ENCODE peak calls at places on chromosomes 1 and 21, in six cellular contexts. M is epithelial cell of esophagus; Q is mesothelial cell of epicardium; H is chondrocyte; A is hepatocyte; W is activated CD8-positive, alpha-beta T cell treated with anti-CD3 and anti-CD28 coated beads for 36 hours. R is an unnamed sample.

GRCh38 chr1:29743264-29743663 is 506.9 kb downstream of the PTPRU start:
- DNase-seq in H (no peak), Q (no peak), A (no peak), M (no peak), W (no peak), R (no peak)

GRCh38 chr1:198523183-198523942 is 17.1 kb downstream of the ATP6V1G3 start:
- DNase-seq in W (peak), M (no peak), A (no peak), H (no peak), Q (no peak), R (no peak)

GRCh38 chr1:27447399-27447798 is 42.6 kb downstream of the WASF2 start:
- DNase-seq in W (no peak), Q (no peak), H (no peak), M (no peak), A (no peak), R (no peak)

GRCh38 chr21:27572681-27573080 is 605.8 kb upstream of the ADAMTS5 start:
- DNase-seq in H (no peak), A (no peak), Q (no peak), W (no peak), M (peak), R (no peak)

GRCh38 chr21:43347461-43347860 is 79.5 kb downstream of the SIK1 start:
- DNase-seq in H (no peak), W (no peak), A (no peak), M (no peak), Q (no peak), R (no peak)

GRCh38 chr1:30684881-30685795 is 38.2 kb downstream of the MATN1 start:
- DNase-seq in W (peak), H (peak), A (peak), M (no peak), Q (peak), R (no peak)

GRCh38 chr1:2314803-2315710 is 76.3 kb downstream of the MORN1 start:
- DNase-seq in Q (peak), H (no peak), A (peak), M (no peak), W (peak), R (no peak)

GRCh38 chr1:168157638-168158037 is 20.9 kb upstream of the GPR161 start:
- DNase-seq in Q (no peak), W (no peak), A (no peak), M (no peak), H (no peak), R (no peak)

GRCh38 chr1:208520700-208521099 is 276.5 kb upstream of the PLXNA2 start:
- DNase-seq in M (no peak), Q (no peak), H (no peak), A (no peak), W (no peak), R (peak)

GRCh38 chr1:206992815-206993214 is 22.6 kb upstream of the FCAMR start:
- DNase-seq in A (no peak), M (no peak), Q (no peak), H (no peak), W (no peak), R (no peak)

GRCh38 chr1:151166506-151166956 is 587 bp downstream of the SCNM1 start:
- DNase-seq in M (peak), A (peak), W (peak), H (no peak), Q (no peak), R (no peak)

GRCh38 chr1:188889166-188889565 is 1588.5 kb downstream of the BRINP3 start:
- DNase-seq in W (no peak), Q (no peak), H (no peak), M (no peak), A (no peak), R (no peak)

GRCh38 chr1:94039514-94039870 is 81.5 kb downstream of the ABCA4 start:
- DNase-seq in A (peak), W (peak), Q (peak), H (no peak), M (peak), R (no peak)

GRCh38 chr1:95247607-95248006 is 13.6 kb downstream of the RWDD3 start:
- DNase-seq in A (no peak), W (no peak), Q (no peak), H (no peak), M (no peak), R (no peak)

GRCh38 chr1:98674075-98674781 is 12.7 kb downstream of the SNX7 start:
- DNase-seq in Q (no peak), A (no peak), M (peak), W (no peak), H (no peak), R (no peak)

GRCh38 chr1:160537714-160538665 is 14.9 kb upstream of the SLAMF6 start:
- DNase-seq in W (no peak), Q (no peak), A (no peak), H (no peak), M (no peak), R (no peak)

GRCh38 chr1:8873001-8873400 is 5.5 kb downstream of the ENO1 start:
- DNase-seq in W (no peak), Q (no peak), A (no peak), H (no peak), M (no peak), R (no peak)

GRCh38 chr1:59125711-59126320 is 171.1 kb upstream of the FGGY start:
- DNase-seq in A (no peak), H (no peak), M (no peak), Q (no peak), W (peak), R (no peak)

DNA sequence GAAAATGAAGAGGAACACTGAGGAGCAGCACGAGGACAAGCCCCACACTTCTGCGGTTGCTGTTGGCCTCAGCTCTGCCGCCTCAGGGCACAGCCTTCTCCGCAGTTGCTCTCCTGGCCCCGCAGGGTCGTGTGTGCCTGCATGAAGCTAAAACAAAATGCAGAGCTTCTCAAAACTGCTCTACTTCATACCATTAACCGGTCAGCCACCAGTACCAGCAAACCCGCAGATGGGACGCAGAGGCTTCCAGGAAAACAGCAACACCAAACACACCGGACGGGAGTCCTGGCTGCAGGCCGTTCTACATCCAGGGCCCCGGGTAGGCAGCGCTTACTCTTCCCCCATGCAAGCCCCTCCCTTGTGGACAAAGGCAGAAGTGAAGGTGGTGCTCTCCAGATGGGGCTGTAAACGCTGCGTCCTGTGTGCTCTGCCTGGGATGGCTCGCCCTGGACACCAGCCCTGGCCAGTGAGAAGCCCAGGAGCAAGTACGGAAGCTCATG is 7.1 kb upstream of the C1orf159 start:
- DNase-seq in M (no peak), Q (no peak), H (peak), A (peak), W (no peak), R (no peak)
- TF ChIP-seq CTCF in M (no peak), Q (no peak), H (no peak), A (no peak), W (no peak), R (no peak)

GRCh38 chr1:21705303-21705980 is 36.3 kb upstream of the RAP1GAP start:
- DNase-seq in A (no peak), Q (no peak), M (no peak), W (no peak), H (no peak), R (no peak)

GRCh38 chr1:21706151-21706835 is 37.1 kb upstream of the RAP1GAP start:
- DNase-seq in Q (no peak), M (no peak), H (no peak), W (no peak), A (peak), R (no peak)

GRCh38 chr1:21704055-21704660 is 35.0 kb upstream of the RAP1GAP start:
- DNase-seq in H (no peak), M (no peak), Q (no peak), A (no peak), W (no peak), R (no peak)

GRCh38 chr1:21707086-21707840 is 38.1 kb upstream of the RAP1GAP start:
- DNase-seq in W (no peak), M (no peak), H (no peak), A (no peak), Q (no peak), R (no peak)

DNA sequence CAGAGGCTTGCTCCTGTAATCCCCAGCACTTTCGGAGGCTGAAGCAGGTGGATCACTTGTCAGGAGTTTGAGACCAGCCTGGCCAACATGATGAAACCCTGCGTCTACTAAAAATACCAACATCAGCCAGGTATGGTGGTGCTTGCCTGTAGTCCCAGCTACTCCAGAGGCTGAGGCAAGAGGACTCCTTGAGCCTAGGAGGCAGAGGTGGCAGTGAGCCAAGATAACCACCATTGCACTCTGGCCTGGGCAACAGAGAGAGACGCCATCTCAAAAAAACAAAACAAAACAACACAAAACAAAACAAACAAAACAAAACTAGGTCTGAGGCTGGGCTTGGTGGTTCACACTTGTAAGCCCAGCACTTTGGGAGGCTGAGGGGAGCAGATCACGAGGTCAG is 38.7 kb upstream of the RAP1GAP start:
- DNase-seq in W (no peak), H (no peak), A (no peak), Q (no peak), M (no peak), R (no peak)
- TF ChIP-seq CTCF in W (no peak), H (no peak), A (no peak), Q (no peak), M (no peak), R (no peak)

GRCh38 chr1:177926201-177926600 is 43.7 kb downstream of the SEC16B start:
- DNase-seq in Q (no peak), H (no peak), A (no peak), M (no peak), W (no peak), R (no peak)

GRCh38 chr1:177921590-177921989 is 48.3 kb downstream of the SEC16B start:
- DNase-seq in H (no peak), W (no peak), A (no peak), M (no peak), Q (no peak), R (no peak)

GRCh38 chr1:177922209-177922608 is 47.6 kb downstream of the SEC16B start:
- DNase-seq in H (no peak), W (no peak), M (no peak), A (no peak), Q (no peak), R (no peak)

GRCh38 chr1:177925006-177925405 is 44.9 kb downstream of the SEC16B start:
- DNase-seq in W (no peak), M (no peak), A (no peak), Q (no peak), H (no peak), R (no peak)

GRCh38 chr1:177923441-177923840 is 46.4 kb downstream of the SEC16B start:
- DNase-seq in H (no peak), A (no peak), Q (no peak), M (no peak), W (no peak), R (no peak)
- TF ChIP-seq CTCF in H (no peak), A (no peak), Q (no peak), M (no peak), W (no peak), R (no peak)

GRCh38 chr1:21217812-21218596 is 41.3 kb upstream of the EIF4G3 start:
- DNase-seq in Q (no peak), A (peak), M (peak), H (no peak), W (peak), R (no peak)
- TF ChIP-seq CTCF in Q (no peak), A (peak), M (peak), H (peak), W (peak), R (peak)